ENCODE peak calls at places on chromosomes 7 and 10, in five cellular contexts. L is kidney, X is tibial artery, I is uterus, Q is astrocyte. B is an unnamed sample. For H3K36me3, the result is how much of the 10 kb centered on the place peaks cover.

GRCh38 chr10:14645239-14645960 is 129.3 kb downstream of the FAM107B start:
- DNase-seq in L (no peak), X (no peak), I (no peak), Q (no peak), B (no peak)

GRCh38 chr7:137774793-137775201 is 72.0 kb downstream of the DGKI start:
- DNase-seq in L (no peak), X (no peak), I (no peak), Q (peak), B (peak)

GRCh38 chr10:106557053-106557452 is 607.5 kb downstream of the SORCS1 start:
- DNase-seq in L (no peak), X (no peak), I (no peak), Q (peak), B (peak)

GRCh38 chr7:84218681-84219080 is 24.1 kb upstream of the SEMA3A start:
- DNase-seq in L (no peak), X (no peak), I (no peak), Q (peak), B (peak)

GRCh38 chr7:116546054-116546453 is 21.2 kb downstream of the CAV1 start:
- DNase-seq in L (no peak), X (no peak), I (no peak), Q (no peak), B (no peak)

GRCh38 chr7:39624202-39624807 is 933 bp downstream of the RALA start:
- DNase-seq in L (no peak), X (no peak), I (no peak), Q (no peak), B (peak)

GRCh38 chr7:46459942-46460341 is 538.9 kb upstream of the IGFBP3 start:
- DNase-seq in L (no peak), X (no peak), I (no peak), Q (no peak), B (no peak)

GRCh38 chr10:106705576-106706526 is 458.7 kb downstream of the SORCS1 start:
- DNase-seq in L (no peak), X (no peak), I (peak), Q (peak), B (peak)

GRCh38 chr7:150356265-150356897 is 12.2 kb upstream of the REPIN1 start:
- DNase-seq in L (no peak), X (peak), I (no peak), Q (no peak), B (no peak)

GRCh38 chr10:117174439-117175214 is 22.7 kb upstream of the KCNK18 start:
- DNase-seq in L (peak), X (peak), I (peak), Q (peak), B (peak)

GRCh38 chr7:42128703-42129102 is 108.3 kb downstream of the GLI3 start:
- DNase-seq in L (no peak), X (no peak), I (no peak), Q (no peak), B (peak)

GRCh38 chr10:22682237-22683192 is 31.9 kb downstream of the PIP4K2A start:
- DNase-seq in L (no peak), X (no peak), I (no peak), Q (peak), B (peak)

GRCh38 chr10:69088471-69088769 is 517 bp downstream of the SRGN start:
- DNase-seq in L (no peak), X (no peak), I (no peak), Q (no peak), B (no peak)

GRCh38 chr10:95558593-95559320 is 2.4 kb downstream of the SORBS1 start:
- DNase-seq in L (no peak), X (no peak), I (no peak), Q (no peak), B (no peak)

GRCh38 chr10:119834188-119834587 is 38.5 kb downstream of the MCMBP start:
- DNase-seq in L (no peak), X (no peak), I (no peak), Q (no peak), B (peak)

GRCh38 chr10:114648368-114648767 is 9.7 kb downstream of the ABLIM1 start:
- DNase-seq in L (no peak), X (no peak), I (no peak), Q (peak), B (peak)

GRCh38 chr7:50266893-50267386 is 37.6 kb upstream of the IKZF1 start:
- DNase-seq in L (no peak), X (no peak), I (no peak), Q (no peak), B (no peak)

GRCh38 chr7:139777304-139777890 is 401 bp downstream of the HIPK2 start:
- DNase-seq in L (peak), X (no peak), I (peak), Q (no peak), B (no peak)

GRCh38 chr10:27540672-27541071 is 36.6 kb downstream of the RAB18 start:
- DNase-seq in L (no peak), X (no peak), I (no peak), Q (no peak), B (peak)

GRCh38 chr7:22572937-22573336 is 72.9 kb upstream of the STEAP1B start:
- DNase-seq in L (no peak), X (no peak), I (no peak), Q (peak), B (peak)

GRCh38 chr7:75991531-75992082 is 2.8 kb downstream of the TMEM120A start:
- DNase-seq in L (no peak), X (peak), I (no peak), Q (no peak), B (no peak)

GRCh38 chr7:36040679-36041078 is 112.4 kb upstream of the EEPD1 start:
- DNase-seq in L (no peak), X (no peak), I (no peak), Q (peak), B (peak)

GRCh38 chr7:97003262-97004236 is 1.8 kb upstream of the DLX6 start:
- DNase-seq in L (peak), X (no peak), I (no peak), Q (no peak), B (no peak)

GRCh38 chr7:13181221-13181620 is 493.8 kb downstream of the ARL4A start:
- DNase-seq in L (no peak), X (no peak), I (no peak), Q (peak), B (no peak)

GRCh38 chr7:155581107-155581830 is 34.9 kb upstream of the CNPY1 start:
- DNase-seq in L (no peak), X (peak), I (no peak), Q (no peak), B (peak)

GRCh38 chr10:70121281-70121949 is 11.2 kb downstream of the AIFM2 start:
- DNase-seq in L (no peak), X (no peak), I (no peak), Q (no peak), B (no peak)

GRCh38 chr10:70119197-70119596 is 13.4 kb downstream of the AIFM2 start:
- DNase-seq in L (no peak), X (no peak), I (no peak), Q (no peak), B (no peak)

GRCh38 chr10:70119623-70120022 is 13.0 kb downstream of the AIFM2 start:
- DNase-seq in L (no peak), X (no peak), I (no peak), Q (no peak), B (no peak)

GRCh38 chr10:70118196-70118595 is 14.4 kb downstream of the AIFM2 start:
- DNase-seq in L (no peak), X (no peak), I (no peak), Q (no peak), B (peak)

DNA sequence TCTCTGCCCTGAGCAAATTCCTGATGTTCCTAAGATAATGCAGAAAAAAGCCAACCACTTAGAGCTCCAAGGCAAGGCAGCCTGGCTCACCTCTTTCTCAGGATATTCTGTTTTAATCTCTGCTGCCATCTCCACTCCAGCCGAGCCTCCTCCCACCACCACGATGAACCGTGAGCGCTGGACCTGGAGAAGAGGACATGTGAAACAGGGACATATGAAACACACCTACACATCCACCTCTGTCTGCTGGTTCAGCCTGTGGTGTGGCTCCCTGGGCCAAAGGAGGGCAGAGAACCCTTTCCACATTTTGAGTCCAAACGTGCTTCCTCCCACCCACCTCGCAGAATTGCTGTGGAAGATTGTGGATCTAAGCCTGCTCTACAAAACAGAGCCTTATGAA is 12.2 kb downstream of the AIFM2 start:
- DNase-seq in L (no peak), X (no peak), I (no peak), Q (no peak), B (no peak)
- H3K36me3 ChIP-seq in L (under half), X (half or more), I (under half), Q (under half), B (under half)

GRCh38 chr10:79209340-79209739 is 137.9 kb upstream of the PPIF start:
- DNase-seq in L (no peak), X (no peak), I (no peak), Q (no peak), B (no peak)

GRCh38 chr10:79210672-79211071 is 136.6 kb upstream of the PPIF start:
- DNase-seq in L (no peak), X (no peak), I (no peak), Q (no peak), B (no peak)

GRCh38 chr10:79209831-79210230 is 137.4 kb upstream of the PPIF start:
- DNase-seq in L (no peak), X (no peak), I (no peak), Q (no peak), B (no peak)

GRCh38 chr10:79208251-79208983 is 138.9 kb upstream of the PPIF start:
- DNase-seq in L (no peak), X (no peak), I (no peak), Q (no peak), B (no peak)

GRCh38 chr10:79211616-79212015 is 135.7 kb upstream of the PPIF start:
- DNase-seq in L (no peak), X (no peak), I (no peak), Q (no peak), B (no peak)
- H3K36me3 ChIP-seq in L (half or more), X (half or more), I (under half), Q (under half), B (under half)

DNA sequence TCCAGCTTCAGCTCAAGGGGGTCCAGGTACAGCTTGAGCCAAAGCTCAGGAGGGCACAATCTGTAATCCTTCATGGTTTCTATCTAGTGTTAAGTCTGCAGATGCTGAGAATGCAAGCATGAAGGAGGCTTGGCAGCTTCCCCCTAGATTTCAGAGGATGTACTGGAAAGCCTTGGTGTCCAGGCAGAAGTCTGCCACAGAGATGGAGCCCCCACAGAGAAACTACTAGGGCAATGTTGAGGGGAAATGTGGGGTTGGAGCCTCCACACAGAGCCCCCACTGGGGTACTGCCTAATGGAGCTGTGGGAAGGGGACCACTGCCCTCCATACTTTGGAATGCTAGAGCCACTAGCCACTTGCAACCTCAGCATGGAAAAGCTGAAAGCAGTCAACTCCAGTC is 11.4 kb downstream of the ZNF25 start:
- DNase-seq in L (no peak), X (no peak), I (no peak), Q (no peak), B (no peak)
- H3K36me3 ChIP-seq in L (under half), X (half or more), I (under half), Q (under half), B (under half)

DNA sequence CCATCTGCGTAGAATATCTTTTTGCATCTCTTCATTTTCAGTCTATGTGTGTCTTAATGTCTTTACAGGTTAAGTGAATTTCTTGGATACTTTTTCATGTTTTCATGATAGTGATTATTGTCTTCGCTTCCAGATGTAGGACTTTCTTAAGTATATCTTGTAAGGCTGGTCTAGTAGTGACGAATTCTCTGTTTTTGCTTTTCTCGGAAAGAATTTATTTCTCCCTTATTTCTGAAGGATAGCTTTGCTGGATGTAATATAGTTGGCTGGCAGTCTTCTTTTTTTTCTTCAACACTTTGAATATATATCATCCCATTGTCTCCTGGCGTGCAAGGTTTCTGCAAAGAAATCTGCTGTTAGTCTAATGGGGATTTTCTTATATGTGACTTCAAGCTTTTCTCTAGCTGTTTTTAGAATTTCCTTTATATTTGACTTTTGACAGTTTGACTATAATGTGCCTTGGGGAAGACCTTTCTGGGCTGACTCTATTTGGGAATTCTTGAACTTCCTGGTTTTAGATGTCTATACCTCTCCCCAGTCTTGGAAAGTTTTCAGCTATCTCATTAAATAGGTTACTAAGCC is 14.3 kb downstream of the GTPBP4 start:
- DNase-seq in L (no peak), X (no peak), I (no peak), Q (no peak), B (no peak)
- H3K36me3 ChIP-seq in L (half or more), X (half or more), I (under half), Q (half or more), B (under half)

DNA sequence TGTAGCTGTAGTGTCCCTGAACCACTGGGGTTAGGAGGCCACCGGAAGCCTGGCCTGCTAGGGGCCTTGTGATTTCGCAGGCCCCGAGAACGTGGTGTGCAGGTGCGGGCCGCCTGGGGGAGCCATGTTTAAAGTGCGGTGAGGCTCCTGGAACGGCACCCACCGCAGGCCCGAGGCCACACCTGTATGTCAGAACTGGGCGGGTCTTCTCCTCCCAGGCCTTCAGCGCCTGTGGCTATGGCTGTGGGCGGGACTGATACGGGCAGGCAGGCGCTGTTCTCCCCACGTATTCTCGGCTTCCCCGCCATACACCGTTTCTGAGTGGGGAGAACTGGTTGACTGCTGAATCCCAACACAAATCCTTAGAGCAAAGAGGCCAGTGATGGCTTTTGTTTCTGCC is 74.8 kb downstream of the DNAJB6 start:
- DNase-seq in L (peak), X (no peak), I (no peak), Q (no peak), B (no peak)
- H3K36me3 ChIP-seq in L (under half), X (half or more), I (under half), Q (under half), B (under half)

DNA sequence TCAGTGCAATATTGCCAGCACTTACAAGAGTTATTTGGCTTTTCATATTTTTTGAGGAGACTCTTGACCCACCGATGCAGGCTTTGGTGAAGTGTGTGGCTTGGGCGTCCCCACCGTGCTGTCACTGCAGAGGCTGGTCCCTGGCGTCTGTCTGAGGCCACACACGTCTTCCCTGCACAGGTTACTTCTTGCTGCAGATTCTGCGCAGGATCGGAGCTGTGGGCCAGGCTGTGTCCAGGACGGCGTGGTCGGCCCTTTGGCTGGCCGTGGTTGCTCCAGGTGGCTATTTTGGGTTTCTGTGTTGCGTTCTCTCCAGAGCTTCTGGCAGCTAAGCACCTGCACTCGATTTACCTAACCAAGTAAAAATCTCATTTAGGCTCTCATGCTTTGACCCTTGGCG is 18.9 kb downstream of the SUN1 start:
- DNase-seq in L (no peak), X (no peak), I (no peak), Q (no peak), B (no peak)
- H3K36me3 ChIP-seq in L (under half), X (half or more), I (under half), Q (under half), B (under half)

GRCh38 chr10:124640056-124640455 is 104.1 kb downstream of the FAM53B start:
- DNase-seq in L (peak), X (no peak), I (no peak), Q (no peak), B (no peak)

GRCh38 chr10:124639646-124640045 is 104.5 kb downstream of the FAM53B start:
- DNase-seq in L (peak), X (no peak), I (no peak), Q (no peak), B (no peak)

GRCh38 chr10:124640538-124641231 is 103.5 kb downstream of the FAM53B start:
- DNase-seq in L (peak), X (no peak), I (no peak), Q (no peak), B (no peak)

GRCh38 chr10:124637746-124638145 is 106.4 kb downstream of the FAM53B start:
- DNase-seq in L (peak), X (no peak), I (no peak), Q (no peak), B (no peak)

GRCh38 chr10:124639206-124639605 is 105.0 kb downstream of the FAM53B start:
- DNase-seq in L (peak), X (no peak), I (no peak), Q (no peak), B (no peak)
- H3K36me3 ChIP-seq in L (under half), X (under half), I (under half), Q (under half), B (under half)

DNA sequence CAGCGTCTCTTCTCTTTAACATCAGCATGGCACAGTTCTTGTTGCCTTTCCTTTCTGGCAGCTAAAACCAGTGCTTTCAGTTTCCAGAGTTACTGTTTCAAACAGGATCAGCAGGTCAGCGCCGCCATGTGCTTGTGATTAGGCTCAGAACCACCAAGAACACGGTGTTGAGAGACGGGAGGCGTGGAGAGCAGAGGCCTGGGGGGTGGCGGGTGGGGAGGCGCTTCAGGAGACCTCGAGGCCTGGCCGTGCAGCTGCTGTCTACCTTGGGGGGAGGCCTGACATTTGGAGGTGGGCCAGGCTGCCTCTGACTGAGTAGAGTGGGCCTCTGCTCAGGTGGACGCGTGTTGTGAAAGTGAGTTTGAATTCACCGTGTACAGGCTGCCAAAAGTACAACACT is 22.0 kb downstream of the PFKFB3 start:
- DNase-seq in L (peak), X (no peak), I (no peak), Q (no peak), B (no peak)
- H3K36me3 ChIP-seq in L (under half), X (half or more), I (under half), Q (under half), B (half or more)

GRCh38 chr10:84197643-84198042 is 3.3 kb downstream of the CDHR1 start:
- DNase-seq in L (no peak), X (no peak), I (no peak), Q (no peak), B (no peak)
- H3K36me3 ChIP-seq in L (under half), X (under half), I (under half), Q (under half), B (under half)

GRCh38 chr7:16284581-16284980 is 136.8 kb downstream of the CRPPA start:
- DNase-seq in L (no peak), X (no peak), I (no peak), Q (no peak), B (no peak)
- H3K36me3 ChIP-seq in L (under half), X (under half), I (under half), Q (under half), B (under half)

B was measured in bronchial epithelial cell.